ENCODE peak calls at places on chromosomes 2 and 18, in eight cellular contexts. W, O, I, S, T, Y, H and P are unnamed samples.

GRCh38 chr2:190879474-190880373 is 897 bp upstream of the GLS start:
- DNase-seq in Y (peak; percentile 19), H (peak; percentile 43), W (peak; percentile 44), T (peak; percentile 61), O (no peak), S (no peak), I (no peak), P (no peak)

GRCh38 chr2:164896634-164897033 is 55.0 kb upstream of the COBLL1 start:
- DNase-seq in W (no peak), Y (no peak), O (no peak), H (peak; percentile 15), T (no peak), I (peak; percentile 26), S (peak; percentile 52), P (no peak)

GRCh38 chr2:205407984-205408383 is 274.3 kb upstream of the NRP2 start:
- DNase-seq in T (no peak), O (no peak), H (no peak), W (no peak), Y (no peak), S (no peak), I (peak; percentile 44), P (no peak)

GRCh38 chr2:101388232-101388631 is 929 bp upstream of the CREG2 start:
- DNase-seq in W (no peak), S (no peak), H (no peak), Y (no peak), I (peak; percentile 32), O (no peak), T (no peak), P (no peak)

GRCh38 chr2:117771969-117772630 is 42.4 kb upstream of the DDX18 start:
- DNase-seq in I (peak; percentile 12), W (no peak), T (no peak), Y (no peak), O (no peak), S (peak; percentile 10), H (no peak), P (peak; percentile 11)

GRCh38 chr2:241241669-241242068 is 53.2 kb downstream of the ANO7 start:
- DNase-seq in Y (no peak), I (no peak), W (no peak), H (no peak), T (no peak), O (no peak), S (no peak), P (no peak)

GRCh38 chr18:33495278-33495677 is 54.8 kb upstream of the CCDC178 start:
- DNase-seq in S (peak; percentile 50), W (no peak), I (no peak), O (no peak), Y (no peak), T (no peak), H (no peak), P (peak; percentile 31)

GRCh38 chr2:165700511-165700910 is 93.5 kb downstream of the GALNT3 start:
- DNase-seq in T (no peak), I (no peak), W (no peak), O (no peak), H (no peak), S (no peak), Y (no peak), P (no peak)

GRCh38 chr18:71168576-71169145 is 879.8 kb downstream of the SOCS6 start:
- DNase-seq in O (no peak), Y (no peak), T (no peak), S (peak; percentile 48), H (no peak), I (no peak), W (no peak), P (no peak)

GRCh38 chr2:45670646-45671045 is 19.2 kb downstream of the PRKCE start:
- DNase-seq in H (no peak), W (no peak), S (no peak), Y (no peak), O (no peak), I (no peak), T (no peak), P (no peak)

GRCh38 chr2:10844083-10844482 is 31.5 kb upstream of the PDIA6 start:
- DNase-seq in O (peak; percentile 24), Y (no peak), T (no peak), S (peak; percentile 82), H (no peak), I (peak; percentile 47), W (no peak), P (no peak)

GRCh38 chr2:235709969-235710879 is 216.4 kb downstream of the AGAP1 start:
- DNase-seq in I (no peak), Y (no peak), O (no peak), W (no peak), T (no peak), H (no peak), S (no peak), P (no peak)

GRCh38 chr2:151306621-151307020 is 17.2 kb upstream of the NMI start:
- DNase-seq in I (peak; percentile 92), T (no peak), H (no peak), S (peak; percentile 86), W (no peak), O (no peak), Y (no peak), P (no peak)

GRCh38 chr18:45171575-45172225 is 443.6 kb upstream of the SLC14A2 start:
- DNase-seq in I (peak; percentile 35), O (no peak), T (no peak), S (no peak), Y (no peak), H (no peak), W (no peak), P (no peak)

GRCh38 chr2:127085260-127085666 is 21.7 kb downstream of the BIN1 start:
- DNase-seq in H (peak; percentile 21), Y (no peak), S (peak; percentile 50), T (peak; percentile 48), W (no peak), I (no peak), O (no peak), P (no peak)

GRCh38 chr2:23525137-23525765 is 140.3 kb downstream of the KLHL29 start:
- DNase-seq in W (no peak), Y (no peak), S (no peak), T (no peak), H (no peak), O (no peak), I (no peak), P (no peak)

GRCh38 chr2:114049826-114050225 is 159.9 kb downstream of the ACTR3 start:
- DNase-seq in S (no peak), O (no peak), T (no peak), I (no peak), Y (no peak), H (no peak), W (no peak), P (no peak)

GRCh38 chr18:9474983-9475642 is at the start of gene RALBP1:
- DNase-seq in O (peak; percentile 98), I (peak; percentile 99), T (peak; percentile 97), S (peak; percentile 99), H (peak; percentile 99), W (peak; percentile 99), Y (peak; percentile 90), P (peak; percentile 98)

GRCh38 chr2:218607436-218608115 is at the start of gene PLCD4:
- DNase-seq in W (no peak), T (no peak), O (no peak), Y (no peak), H (no peak), I (peak; percentile 71), S (peak; percentile 82), P (no peak)

GRCh38 chr2:120323807-120324399 is 22.0 kb upstream of the INHBB start:
- DNase-seq in Y (no peak), S (no peak), I (no peak), H (no peak), O (no peak), T (no peak), W (no peak), P (no peak)

GRCh38 chr2:64404743-64405142 is 49.2 kb upstream of the LGALSL start:
- DNase-seq in I (no peak), O (no peak), Y (no peak), W (no peak), H (no peak), S (no peak), T (no peak), P (no peak)

GRCh38 chr2:64742678-64743077 is 89.0 kb upstream of the SERTAD2 start:
- DNase-seq in S (no peak), Y (no peak), W (no peak), H (no peak), O (no peak), T (no peak), I (no peak), P (no peak)

GRCh38 chr2:10297950-10298349 is 4.8 kb upstream of the HPCAL1 start:
- DNase-seq in O (no peak), I (peak; percentile 93), W (peak; percentile 63), H (peak; percentile 50), Y (no peak), T (peak; percentile 72), S (peak; percentile 70), P (no peak)

GRCh38 chr18:39149211-39149806 is 1583.7 kb upstream of the CELF4 start:
- DNase-seq in O (no peak), I (no peak), T (no peak), W (no peak), Y (no peak), H (no peak), S (no peak), P (no peak)